ENCODE peak calls at places on chromosomes 11 and 22, in four cellular contexts. O, P, N and H are unnamed samples.

GRCh38 chr11:72568861-72569260 is 105.4 kb downstream of the PDE2A start:
- DNase-seq in N (no peak), P (no peak), O (no peak), H (no peak)

GRCh38 chr11:2559527-2560311 is 114.9 kb downstream of the KCNQ1 start:
- DNase-seq in N (no peak), O (no peak), P (no peak), H (no peak)

GRCh38 chr11:11622772-11623531 is 1.1 kb upstream of the GALNT18 start:
- DNase-seq in N (no peak), P (no peak), O (no peak), H (no peak)

GRCh38 chr11:121588747-121589146 is 136.0 kb upstream of the SORL1-AS1 start:
- DNase-seq in P (no peak), O (no peak), N (no peak), H (no peak)

GRCh38 chr22:48889887-48890692 is 937.6 kb downstream of the BRD1 start:
- DNase-seq in N (no peak), P (no peak), O (no peak), H (no peak)

GRCh38 chr11:13288375-13289029 is 10.9 kb downstream of the BMAL1 start:
- DNase-seq in O (no peak), P (no peak), N (no peak), H (no peak)

GRCh38 chr11:8309311-8309710 is 45.6 kb upstream of the LMO1 start:
- DNase-seq in O (no peak), N (no peak), P (no peak), H (no peak)

GRCh38 chr11:87460842-87461637 is 423.3 kb downstream of the TMEM135 start:
- DNase-seq in P (no peak), O (no peak), N (no peak), H (no peak)

GRCh38 chr11:119566299-119566698 is 143.3 kb upstream of the THY1 start:
- DNase-seq in O (no peak), N (no peak), P (no peak), H (no peak)

GRCh38 chr11:117902001-117902855 is 25.8 kb upstream of the FXYD6 start:
- DNase-seq in O (no peak), P (no peak), N (no peak), H (no peak)

GRCh38 chr11:16806791-16807190 is 68.3 kb downstream of the C11orf58 start:
- DNase-seq in O (no peak), P (peak; percentile 25), N (no peak), H (no peak)

GRCh38 chr22:42769574-42770447 is 49.1 kb upstream of the A4GALT start:
- DNase-seq in P (no peak), O (no peak), N (peak; percentile 1), H (peak; percentile 62)

GRCh38 chr11:73159297-73159696 is 17.2 kb upstream of the FCHSD2 start:
- DNase-seq in N (no peak), P (no peak), O (no peak), H (no peak)

GRCh38 chr11:10498426-10499250 is 42.3 kb downstream of the RNF141 start:
- DNase-seq in P (no peak), O (no peak), N (no peak), H (no peak)

GRCh38 chr11:4607111-4607510 is 920 bp downstream of the TRIM68 start:
- DNase-seq in P (no peak), N (no peak), O (no peak), H (peak; percentile 50)

GRCh38 chr11:72326151-72326842 is 82.3 kb upstream of the PHOX2A start:
- DNase-seq in P (peak; percentile 9), N (no peak), O (no peak), H (no peak)

GRCh38 chr11:20669833-20670684 is 673 bp downstream of the NELL1 start:
- DNase-seq in P (no peak), O (no peak), N (peak; percentile 34), H (no peak)

GRCh38 chr11:43685483-43685882 is 4.9 kb downstream of the HSD17B12 start:
- DNase-seq in N (no peak), O (no peak), P (no peak), H (peak; percentile 38)

GRCh38 chr22:38766076-38766777 is 10.4 kb upstream of the SUN2 start:
- DNase-seq in N (peak; percentile 77), O (peak; percentile 79), P (no peak), H (peak; percentile 30)

GRCh38 chr22:27685515-27685914 is 116.0 kb downstream of the MN1 start:
- DNase-seq in N (no peak), O (no peak), P (no peak), H (no peak)

GRCh38 chr22:20439928-20440575 is 2.4 kb upstream of the SCARF2 start:
- DNase-seq in P (no peak), N (no peak), O (no peak), H (no peak)

GRCh38 chr11:61702701-61703312 is 22.6 kb downstream of the DAGLA start:
- DNase-seq in P (no peak), N (no peak), O (no peak), H (no peak)

GRCh38 chr11:96016978-96017502 is 93.1 kb upstream of the MTMR2 start:
- DNase-seq in O (no peak), P (no peak), N (no peak), H (no peak)

GRCh38 chr11:77406396-77406795 is 67.5 kb downstream of the PAK1 start:
- DNase-seq in N (no peak), P (no peak), O (no peak), H (no peak)

GRCh38 chr11:86274999-86275398 is 27.0 kb upstream of the HIKESHI start:
- DNase-seq in P (no peak), N (no peak), O (no peak), H (no peak)

GRCh38 chr11:86264649-86265048 is 20.1 kb downstream of the EED start:
- DNase-seq in N (no peak), O (no peak), P (no peak), H (no peak)

GRCh38 chr11:86274503-86274902 is 27.5 kb upstream of the HIKESHI start:
- DNase-seq in P (no peak), N (peak; percentile 61), O (no peak), H (no peak)

GRCh38 chr11:86265194-86265593 is 20.6 kb downstream of the EED start:
- DNase-seq in O (no peak), N (no peak), P (no peak), H (no peak)

DNA sequence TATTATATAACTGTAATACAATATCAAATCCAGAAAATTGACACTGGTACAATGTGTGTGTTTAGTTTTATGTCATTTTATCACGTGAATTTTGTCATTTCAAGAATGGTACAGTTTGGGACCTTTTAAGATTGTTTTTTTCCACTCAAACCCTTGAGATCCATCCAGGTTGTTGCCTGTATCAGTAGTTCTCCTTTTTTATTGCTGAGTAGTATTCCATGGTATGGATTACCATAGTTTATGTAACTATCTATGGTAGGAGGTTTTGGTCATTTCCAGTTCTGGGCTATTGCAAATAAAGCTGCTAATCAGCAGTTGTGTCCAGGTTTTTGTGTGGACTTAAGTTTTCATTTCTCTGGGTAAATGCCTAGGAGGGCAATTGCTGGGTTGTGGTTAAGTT is 25.1 kb downstream of the EED start:
- DNase-seq in N (no peak), P (no peak), O (no peak), H (no peak)
- H3K79me2 ChIP-seq in N (peaks cover 49% of the 10 kb centered on the region), P (peaks cover 29% of the 10 kb centered on the region), O (peaks cover 56% of the 10 kb centered on the region), H (peaks cover 25% of the 10 kb centered on the region)

DNA sequence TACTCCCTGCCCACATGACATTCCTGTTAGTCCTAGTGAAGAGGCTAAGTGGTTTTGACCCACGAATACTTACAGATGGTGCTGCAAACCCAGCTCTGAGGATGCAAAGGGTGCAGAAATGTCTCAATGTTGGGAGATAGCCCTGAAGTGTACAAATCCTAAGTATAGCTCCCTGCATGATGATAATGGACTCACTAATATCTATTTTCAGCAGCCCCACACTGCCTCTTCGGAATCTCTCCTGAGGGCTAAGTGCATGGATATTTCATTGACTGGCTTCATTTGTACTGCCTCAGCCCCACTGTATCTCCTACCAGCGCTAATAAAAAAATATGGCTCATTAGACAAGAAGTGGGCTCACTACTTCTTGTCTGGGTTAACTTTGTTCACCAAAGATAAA is 114.5 kb downstream of the KIRREL3 start:
- DNase-seq in O (no peak), P (no peak), N (no peak), H (no peak)
- H3K79me2 ChIP-seq in O (no peaks in the 10 kb centered on the region), P (no peaks in the 10 kb centered on the region), N (no peaks in the 10 kb centered on the region), H (no peaks in the 10 kb centered on the region)

GRCh38 chr11:6693342-6694228 is 10.4 kb upstream of the MRPL17 start:
- DNase-seq in N (no peak), P (peak; percentile 72), O (peak; percentile 37), H (peak; percentile 33)
- H3K79me2 ChIP-seq in N (no peaks in the 10 kb centered on the region), P (no peaks in the 10 kb centered on the region), O (no peaks in the 10 kb centered on the region), H (no peaks in the 10 kb centered on the region)

GRCh38 chr11:124207102-124207792 is 24.1 kb downstream of the OR10D3 start:
- DNase-seq in N (no peak), P (no peak), O (no peak), H (no peak)
- H3K79me2 ChIP-seq in N (no peaks in the 10 kb centered on the region), P (no peaks in the 10 kb centered on the region), O (no peaks in the 10 kb centered on the region), H (no peaks in the 10 kb centered on the region)

GRCh38 chr22:44299124-44299523 is 13.6 kb downstream of the SHISAL1 start:
- DNase-seq in O (no peak), P (no peak), N (no peak), H (no peak)

GRCh38 chr22:44297662-44298061 is 15.1 kb downstream of the SHISAL1 start:
- DNase-seq in N (peak; percentile 85), P (no peak), O (no peak), H (no peak)

GRCh38 chr22:44304354-44304753 is 8.4 kb downstream of the SHISAL1 start:
- DNase-seq in O (no peak), P (no peak), N (peak; percentile 51), H (no peak)

GRCh38 chr22:44298331-44299087 is 14.2 kb downstream of the SHISAL1 start:
- DNase-seq in P (no peak), O (no peak), N (peak; percentile 61), H (no peak)

GRCh38 chr22:44301039-44301438 is 11.7 kb downstream of the SHISAL1 start:
- DNase-seq in P (no peak), O (no peak), N (no peak), H (no peak)
- H3K79me2 ChIP-seq in P (no peaks in the 10 kb centered on the region), O (no peaks in the 10 kb centered on the region), N (no peaks in the 10 kb centered on the region), H (no peaks in the 10 kb centered on the region)

DNA sequence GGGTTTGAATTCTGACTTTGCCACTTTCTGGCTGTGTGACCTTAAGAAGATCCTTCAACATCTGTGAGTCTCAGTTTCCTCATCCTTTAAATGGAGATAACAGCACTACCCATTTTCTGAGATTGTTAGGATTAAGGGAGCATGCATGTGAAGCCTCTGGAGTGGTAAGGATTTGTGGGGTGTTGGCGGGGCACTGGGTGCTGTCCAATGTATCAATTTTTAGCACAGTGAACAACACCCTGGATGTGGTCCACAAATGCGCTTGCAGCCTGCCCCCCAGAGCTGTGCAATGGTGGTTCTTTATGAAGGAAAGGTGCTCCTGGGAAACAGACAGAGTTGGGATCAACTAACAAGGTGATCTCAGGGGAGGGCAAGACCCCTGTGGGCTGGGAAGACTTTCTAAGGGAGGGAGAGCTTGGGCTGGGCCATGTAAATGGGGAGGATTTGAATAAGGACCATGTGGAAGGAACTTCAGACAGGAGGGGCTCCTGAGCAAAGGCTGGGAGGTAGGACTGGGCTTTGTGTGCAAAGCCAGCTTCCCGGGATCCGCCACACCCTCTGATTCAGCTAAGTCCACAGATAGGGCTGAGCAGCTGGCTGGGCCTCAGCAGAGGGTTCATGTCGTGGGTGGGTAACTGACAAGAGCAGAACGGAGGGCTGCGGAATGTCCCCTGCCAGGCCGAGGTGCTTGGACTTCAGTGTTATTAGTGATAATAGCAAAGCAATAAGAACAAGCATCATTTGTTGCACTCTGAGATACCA is 22.7 kb upstream of the RASD2 start:
- DNase-seq in O (no peak), N (no peak), P (no peak), H (no peak)
- H3K79me2 ChIP-seq in O (no peaks in the 10 kb centered on the region), N (no peaks in the 10 kb centered on the region), P (no peaks in the 10 kb centered on the region), H (no peaks in the 10 kb centered on the region)

GRCh38 chr11:64129403-64129802 is 36.5 kb downstream of the MACROD1 start:
- DNase-seq in N (no peak), P (no peak), O (no peak), H (no peak)
- H3K79me2 ChIP-seq in N (no peaks in the 10 kb centered on the region), P (no peaks in the 10 kb centered on the region), O (no peaks in the 10 kb centered on the region), H (no peaks in the 10 kb centered on the region)